ENCODE peak calls at places on chromosomes 4 and X, in eight cellular contexts. K is GM06990, Q is neural progenitor cell, H is omental fat pad, A is mammary epithelial cell, B is endothelial cell, G is amygdala, Z is SHP77 treated with DMSO at 0.1 percent for 48 hours. E is an unnamed sample.

GRCh38 chr4:15765910-15766703 is 12.0 kb upstream of the CD38 start:
- DNase-seq in A (no peak), Q (no peak), H (no peak), G (no peak), K (no peak), Z (no peak), B (no peak), E (no peak)

GRCh38 chr4:185846550-185847210 is 34.7 kb upstream of the SORBS2 start:
- DNase-seq in B (no peak), A (no peak), H (no peak), Z (no peak), K (no peak), Q (no peak), G (no peak), E (no peak)

GRCh38 chr4:41157009-41157408 is 57.3 kb downstream of the APBB2 start:
- DNase-seq in H (no peak), A (no peak), G (no peak), B (no peak), Z (no peak), K (no peak), Q (no peak), E (no peak)

GRCh38 chr4:169658970-169659735 is 38.8 kb downstream of the CLCN3 start:
- DNase-seq in H (no peak), G (no peak), B (no peak), K (no peak), Q (peak), Z (no peak), A (peak), E (no peak)

GRCh38 chr4:632391-632790 is 7.0 kb downstream of the PDE6B start:
- DNase-seq in H (no peak), Q (no peak), Z (no peak), B (no peak), A (no peak), K (no peak), G (no peak), E (no peak)

GRCh38 chrX:63889001-63889400 is 104.0 kb upstream of the ARHGEF9 start:
- DNase-seq in Z (no peak), Q (no peak), K (no peak), G (no peak), A (peak), H (no peak), B (no peak), E (no peak)

GRCh38 chrX:69531031-69531755 is 27.1 kb downstream of the NALF2 start:
- DNase-seq in Z (no peak), H (no peak), B (no peak), Q (no peak), K (no peak), G (no peak), A (no peak), E (no peak)

GRCh38 chr4:145485120-145485519 is 3.5 kb downstream of the SMAD1 start:
- DNase-seq in H (no peak), Q (no peak), Z (no peak), B (no peak), K (no peak), G (no peak), A (no peak), E (no peak)

GRCh38 chr4:173835863-173836262 is 305.8 kb upstream of the HAND2 start:
- DNase-seq in Z (no peak), K (no peak), Q (peak), G (peak), H (no peak), B (no peak), A (peak), E (no peak)

GRCh38 chrX:153628129-153628528 is 18.9 kb upstream of the DUSP9 start:
- DNase-seq in G (no peak), B (no peak), Z (no peak), A (no peak), H (no peak), K (no peak), Q (no peak), E (no peak)

GRCh38 chr4:20264688-20265087 is 13.0 kb downstream of the SLIT2 start:
- DNase-seq in K (no peak), A (no peak), H (no peak), Z (no peak), B (no peak), Q (no peak), G (no peak), E (no peak)

GRCh38 chrX:57772637-57773036 is 92.6 kb upstream of the NLRP2B start:
- DNase-seq in B (no peak), G (no peak), H (no peak), K (no peak), A (no peak), Z (no peak), Q (no peak), E (no peak)

GRCh38 chr4:7213802-7214201 is 21.5 kb downstream of the SORCS2 start:
- DNase-seq in K (no peak), G (no peak), Z (no peak), H (no peak), A (no peak), B (no peak), Q (no peak), E (no peak)

GRCh38 chr4:100935090-100935489 is 412.2 kb downstream of the PPP3CA start:
- DNase-seq in H (no peak), K (no peak), G (no peak), B (no peak), Q (no peak), Z (no peak), A (peak), E (no peak)

GRCh38 chr4:62053974-62054373 is 853.8 kb downstream of the ADGRL3 start:
- DNase-seq in G (no peak), K (no peak), B (no peak), H (no peak), A (no peak), Q (no peak), Z (no peak), E (no peak)

GRCh38 chr4:1809754-1810502 is 16.8 kb downstream of the FGFR3 start:
- DNase-seq in H (peak), Z (no peak), B (peak), K (peak), A (peak), G (peak), Q (peak), E (peak)

GRCh38 chr4:5378002-5378401 is 326.7 kb downstream of the STK32B start:
- DNase-seq in Q (peak), H (no peak), A (no peak), K (no peak), B (no peak), G (no peak), Z (no peak), E (no peak)

GRCh38 chr4:24260922-24261581 is 323.3 kb downstream of the DHX15 start:
- DNase-seq in H (no peak), G (no peak), Q (no peak), K (no peak), B (no peak), Z (no peak), A (no peak), E (no peak)

GRCh38 chrX:65726708-65727107 is 59.3 kb downstream of the MSN start:
- DNase-seq in Z (no peak), K (no peak), G (peak), H (no peak), B (no peak), A (no peak), Q (no peak), E (peak)

GRCh38 chr4:88017516-88018302 is 10.3 kb downstream of the PKD2 start:
- DNase-seq in K (no peak), B (no peak), H (no peak), Q (no peak), A (peak), G (no peak), Z (no peak), E (no peak)

GRCh38 chrX:66030505-66031317 is 9.2 kb downstream of the VSIG4 start:
- DNase-seq in K (no peak), B (peak), G (peak), Z (no peak), H (no peak), Q (peak), A (peak), E (no peak)

GRCh38 chr4:74675673-74676279 is 118.5 kb downstream of the BTC start:
- DNase-seq in G (no peak), B (peak), Z (peak), A (peak), Q (peak), H (no peak), K (no peak), E (no peak)

GRCh38 chr4:121462660-121463261 is 81.9 kb upstream of the QRFPR start:
- DNase-seq in G (peak), K (peak), H (no peak), Z (no peak), Q (peak), B (peak), A (peak), E (no peak)

GRCh38 chr4:139234258-139234657 is 45.8 kb downstream of the MGARP start:
- DNase-seq in B (no peak), Q (no peak), G (no peak), K (no peak), A (no peak), Z (no peak), H (no peak), E (no peak)

GRCh38 chr4:141703497-141703896 is 67.1 kb downstream of the IL15 start:
- DNase-seq in Z (no peak), Q (no peak), H (no peak), A (no peak), G (no peak), K (no peak), B (no peak), E (no peak)

GRCh38 chrX:96692454-96692853 is 7.8 kb downstream of the DIAPH2 start:
- DNase-seq in B (no peak), G (no peak), A (peak), H (no peak), Q (no peak), K (no peak), Z (no peak), E (no peak)

GRCh38 chr4:185384877-185385465 is 10.8 kb downstream of the LRP2BP start:
- DNase-seq in B (no peak), H (no peak), G (no peak), A (no peak), Z (no peak), Q (no peak), K (no peak), E (no peak)

GRCh38 chrX:119155416-119156035 is 27.9 kb upstream of the KIAA1210 start:
- DNase-seq in A (peak), Q (no peak), Z (no peak), H (peak), B (no peak), K (no peak), G (no peak), E (no peak)

GRCh38 chr4:29082684-29083083 is 1637.5 kb upstream of the PCDH7 start:
- DNase-seq in K (no peak), G (no peak), B (no peak), Z (no peak), H (no peak), Q (no peak), A (no peak), E (no peak)

GRCh38 chrX:53288173-53288572 is 6.8 kb upstream of the IQSEC2 start:
- DNase-seq in B (no peak), H (no peak), G (peak), Z (no peak), Q (peak), K (no peak), A (no peak), E (peak)

GRCh38 chrX:2404816-2405215 is 96.0 kb downstream of the DHRSX start:
- DNase-seq in K (no peak), H (no peak), A (no peak), Z (no peak), G (no peak), Q (no peak), B (no peak), E (no peak)

GRCh38 chrX:136816970-136817369 is 36.2 kb upstream of the ARHGEF6 start:
- DNase-seq in Q (no peak), K (no peak), H (no peak), B (no peak), G (no peak), A (no peak), Z (no peak), E (no peak)

GRCh38 chr4:83074086-83074704 is 39.2 kb downstream of the COPS4 start:
- DNase-seq in Z (peak), A (peak), Q (peak), G (peak), H (no peak), B (peak), K (peak), E (no peak)

GRCh38 chrX:109360301-109360700 is 121.6 kb downstream of the GUCY2F start:
- DNase-seq in H (no peak), Z (no peak), A (peak), K (no peak), Q (no peak), G (no peak), B (no peak), E (no peak)

GRCh38 chr4:82362565-82362964 is 11.2 kb downstream of the HNRNPD start:
- DNase-seq in Z (no peak), G (no peak), B (no peak), H (no peak), Q (no peak), K (no peak), A (no peak), E (no peak)

GRCh38 chr4:97987019-97987648 is 156.1 kb downstream of the STPG2 start:
- DNase-seq in B (no peak), K (no peak), Q (peak), G (no peak), A (peak), Z (no peak), H (no peak), E (no peak)

GRCh38 chr4:151676301-151676700 is 84.5 kb downstream of the GATB start:
- DNase-seq in B (no peak), G (no peak), K (no peak), A (peak), Q (no peak), H (peak), Z (no peak), E (no peak)

E was measured in caudate nucleus.